ENCODE peak calls at places on chromosome 10, in seven cellular contexts. R, E, N, P, K, I and T are unnamed samples.

GRCh38 chr10:132422169-132422691 is 25.2 kb downstream of the PWWP2B start:
- DNase-seq in N (no peak), E (no peak), R (no peak), P (no peak), I (no peak), K (no peak), T (no peak)

GRCh38 chr10:94018107-94018506 is 24.4 kb downstream of the PLCE1 start:
- DNase-seq in N (no peak), K (no peak), E (no peak), P (no peak), R (no peak), I (no peak), T (no peak)

GRCh38 chr10:43679509-43679908 is 30.8 kb upstream of the ZNF32 start:
- DNase-seq in N (no peak), I (no peak), R (peak; percentile 86), P (no peak), E (no peak), K (no peak), T (no peak)

GRCh38 chr10:108791794-108792474 is 1131.4 kb downstream of the XPNPEP1 start:
- DNase-seq in P (no peak), R (no peak), E (no peak), K (no peak), I (no peak), N (no peak), T (no peak)

GRCh38 chr10:93138113-93138870 is 64.6 kb downstream of the CYP26A1 start:
- DNase-seq in K (no peak), I (no peak), N (no peak), P (no peak), R (no peak), E (no peak), T (no peak)

GRCh38 chr10:71112138-71112785 is 100.1 kb upstream of the UNC5B start:
- DNase-seq in N (no peak), E (no peak), R (no peak), I (no peak), P (no peak), K (no peak), T (no peak)

GRCh38 chr10:129031233-129032150 is 435.5 kb upstream of the MGMT start:
- DNase-seq in R (peak; percentile 59), E (no peak), P (peak; percentile 74), K (peak; percentile 61), I (no peak), N (peak; percentile 83), T (no peak)

GRCh38 chr10:52229271-52229931 is 84.7 kb upstream of the DKK1 start:
- DNase-seq in I (no peak), P (no peak), R (no peak), E (no peak), N (no peak), K (no peak), T (no peak)

GRCh38 chr10:62020362-62020730 is 118.8 kb downstream of the ARID5B start:
- DNase-seq in K (no peak), E (no peak), P (no peak), R (no peak), N (peak; percentile 22), I (no peak), T (no peak)

GRCh38 chr10:63042256-63042655 is 90.9 kb upstream of the NRBF2 start:
- DNase-seq in N (no peak), I (no peak), P (peak; percentile 19), K (no peak), E (no peak), R (no peak), T (no peak)

GRCh38 chr10:31322647-31323046 is 3.6 kb downstream of the ZEB1 start:
- DNase-seq in R (no peak), P (no peak), I (no peak), E (no peak), K (no peak), N (peak; percentile 5), T (no peak)

GRCh38 chr10:13990392-13990805 is 340.3 kb downstream of the FRMD4A start:
- DNase-seq in K (peak; percentile 60), P (no peak), I (no peak), N (peak; percentile 21), R (no peak), E (no peak), T (no peak)

GRCh38 chr10:11175823-11176243 is 158.2 kb downstream of the CELF2 start:
- DNase-seq in I (no peak), N (no peak), K (no peak), P (no peak), R (no peak), E (no peak), T (no peak)

GRCh38 chr10:122295423-122295947 is 24.4 kb downstream of the BTBD16 start:
- DNase-seq in N (no peak), P (no peak), K (no peak), R (no peak), E (no peak), I (no peak), T (no peak)

GRCh38 chr10:69451784-69452251 is 553 bp downstream of the TSPAN15 start:
- DNase-seq in E (no peak), K (no peak), N (peak; percentile 74), R (no peak), P (peak; percentile 33), I (no peak), T (no peak)

GRCh38 chr10:106355450-106355849 is 809.1 kb downstream of the SORCS1 start:
- DNase-seq in R (no peak), P (peak; percentile 44), K (no peak), N (peak; percentile 29), I (no peak), E (no peak), T (no peak)

GRCh38 chr10:83166344-83166743 is 973.0 kb upstream of the GHITM start:
- DNase-seq in R (no peak), E (no peak), K (no peak), I (no peak), N (peak; percentile 81), P (peak; percentile 94), T (no peak)

GRCh38 chr10:47404937-47405336 is 20.8 kb upstream of the ZNF488 start:
- DNase-seq in P (no peak), R (no peak), I (no peak), N (no peak), K (no peak), E (no peak), T (no peak)

GRCh38 chr10:47404446-47404845 is 20.4 kb upstream of the ZNF488 start:
- DNase-seq in P (peak; percentile 57), I (no peak), E (no peak), K (no peak), R (no peak), N (no peak), T (no peak)

GRCh38 chr10:47406548-47406869 is 22.4 kb upstream of the ZNF488 start:
- DNase-seq in K (no peak), E (no peak), I (no peak), P (no peak), N (no peak), R (no peak), T (no peak)

GRCh38 chr10:47406870-47407648 is 23.0 kb upstream of the ZNF488 start:
- DNase-seq in K (no peak), N (no peak), P (peak; percentile 97), I (no peak), E (peak; percentile 91), R (no peak), T (no peak)

DNA sequence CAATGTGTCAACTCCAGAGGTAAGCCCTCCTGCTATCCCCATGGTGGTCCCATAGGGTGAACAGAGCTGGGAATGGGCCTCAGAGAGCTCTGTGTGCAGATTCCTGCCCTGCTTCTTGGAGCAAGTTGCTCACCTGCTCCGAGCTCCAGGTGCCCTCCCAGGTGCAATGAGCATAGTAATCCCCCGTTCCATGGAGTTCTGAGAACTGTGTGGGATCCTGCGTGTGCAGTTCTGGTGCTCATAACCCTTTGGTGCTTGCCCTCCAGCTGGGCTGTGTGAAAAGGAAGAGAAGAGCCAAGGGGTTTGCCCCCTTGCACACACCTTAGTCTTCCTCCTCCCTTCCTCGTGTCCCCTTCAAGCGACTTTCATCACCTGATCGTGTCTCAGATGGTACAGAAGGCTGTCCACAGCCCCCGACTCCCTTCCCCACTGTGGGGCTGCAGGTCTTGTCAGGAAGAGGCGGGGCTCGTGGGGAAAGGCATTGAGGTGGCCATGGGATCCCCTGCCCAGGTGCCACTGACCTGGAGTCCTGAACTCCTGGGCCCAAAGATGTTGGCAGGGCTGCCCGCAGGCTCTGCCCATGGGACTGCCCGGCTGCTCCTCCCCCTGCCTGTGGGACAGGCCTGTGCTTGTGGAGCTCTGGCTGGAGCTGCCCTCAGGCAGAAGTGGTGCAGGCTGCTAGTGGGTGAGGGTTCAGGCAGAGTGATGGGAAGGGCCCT is 21.9 kb upstream of the ZNF488 start:
- DNase-seq in E (no peak), N (no peak), P (no peak), I (no peak), K (no peak), R (no peak), T (no peak)
- H3K27ac ChIP-seq in E (peak overlapping the region; percentile 28), N (no peak overlapping the region), P (no peak overlapping the region), I (no peak overlapping the region), K (no peak overlapping the region), R (no peak overlapping the region), T (no peak overlapping the region)

GRCh38 chr10:124975977-124976514 is 34.1 kb downstream of the ZRANB1 start:
- DNase-seq in E (no peak), K (no peak), N (no peak), R (no peak), I (no peak), P (no peak), T (peak; percentile 6)
- H3K36me3 ChIP-seq in E (peaks cover 31% of the 10 kb centered on the region), K (no peaks in the 10 kb centered on the region), N (peaks cover 3% of the 10 kb centered on the region), R (no peaks in the 10 kb centered on the region), I (peaks cover 12% of the 10 kb centered on the region), P (peaks cover 1% of the 10 kb centered on the region), T (peaks cover 3% of the 10 kb centered on the region)

GRCh38 chr10:35191523-35191922 is 64.9 kb downstream of the CREM start:
- DNase-seq in I (no peak), K (no peak), N (no peak), E (no peak), P (peak; percentile 21), R (peak; percentile 76), T (no peak)

GRCh38 chr10:35195361-35196306 is 69.0 kb downstream of the CREM start:
- DNase-seq in N (peak; percentile 81), E (peak; percentile 83), R (peak; percentile 81), I (peak; percentile 73), P (peak; percentile 92), K (peak; percentile 67), T (peak; percentile 62)

GRCh38 chr10:35194906-35195305 is 68.3 kb downstream of the CREM start:
- DNase-seq in E (no peak), R (no peak), N (no peak), P (no peak), I (peak; percentile 26), K (no peak), T (peak; percentile 78)

GRCh38 chr10:35192645-35193249 is 66.1 kb downstream of the CREM start:
- DNase-seq in N (no peak), I (no peak), K (no peak), P (peak; percentile 91), R (no peak), E (no peak), T (no peak)

DNA sequence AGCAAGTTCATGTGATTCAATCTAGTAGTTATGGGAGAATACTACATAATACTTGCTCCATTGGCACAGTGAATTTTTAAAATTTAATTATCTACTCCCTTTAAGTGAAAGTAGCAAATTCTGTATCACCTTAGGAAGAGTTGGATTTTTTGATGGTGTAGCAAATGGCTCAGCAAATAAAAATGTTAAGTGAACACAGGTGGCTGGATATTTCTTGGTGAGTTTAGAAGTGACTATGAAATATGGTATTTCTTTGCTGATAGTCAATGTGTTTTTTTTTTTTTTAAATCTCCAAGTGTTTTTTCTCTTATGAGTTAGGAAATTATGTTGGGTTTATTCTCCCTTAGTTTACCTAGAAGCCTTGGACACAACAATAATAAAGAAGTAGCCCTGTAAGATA is 67.8 kb downstream of the CREM start:
- DNase-seq in R (no peak), P (no peak), I (no peak), N (no peak), E (no peak), K (no peak), T (no peak)
- H3K27ac ChIP-seq in R (no peak overlapping the region), P (no peak overlapping the region), I (peak overlapping the region; percentile 93), N (no peak overlapping the region), E (no peak overlapping the region), K (peak overlapping the region; percentile 96), T (peak overlapping the region; percentile 94)

GRCh38 chr10:77840636-77841035 is 85.9 kb downstream of the DLG5 start:
- DNase-seq in I (no peak), P (no peak), E (no peak), N (no peak), K (no peak), R (no peak), T (no peak)
- H3K36me3 ChIP-seq in I (no peaks in the 10 kb centered on the region), P (peaks cover 6% of the 10 kb centered on the region), E (peaks cover 63% of the 10 kb centered on the region), N (no peaks in the 10 kb centered on the region), K (no peaks in the 10 kb centered on the region), R (peaks cover 3% of the 10 kb centered on the region), T (no peaks in the 10 kb centered on the region)